ENCODE peak calls at places on chromosomes 16 and 17, in four cellular contexts. J is heart left ventricle; X is CD8-positive, alpha-beta T cell; B is endothelial cell of umbilical vein. M is an unnamed sample. For H3K9me3, the result is how much of the 10 kb centered on the place peaks cover.

GRCh38 chr17:37824534-37825485 is 80.0 kb upstream of the HNF1B start:
- DNase-seq in J (no peak), X (no peak), B (peak), M (no peak)

GRCh38 chr16:90083139-90083538 is 6.0 kb upstream of the PRDM7 start:
- DNase-seq in J (no peak), X (no peak), B (no peak), M (no peak)

GRCh38 chr17:35449371-35449931 is 885 bp upstream of the SLFN13 start:
- DNase-seq in J (peak), X (peak), B (no peak), M (no peak)

GRCh38 chr17:45267436-45268055 is 5.7 kb upstream of the SPATA32 start:
- DNase-seq in J (no peak), X (no peak), B (no peak), M (no peak)

GRCh38 chr16:81987706-81988105 is 23.6 kb downstream of the SDR42E1 start:
- DNase-seq in J (no peak), X (no peak), B (no peak), M (no peak)

GRCh38 chr17:16973760-16974540 is 2.0 kb upstream of the TNFRSF13B start:
- DNase-seq in J (no peak), X (no peak), B (no peak), M (no peak)

GRCh38 chr16:4450921-4451619 is 23.4 kb downstream of the NMRAL1 start:
- DNase-seq in J (no peak), X (no peak), B (no peak), M (no peak)

GRCh38 chr17:79831367-79832210 is 7.7 kb downstream of the CBX4 start:
- DNase-seq in J (peak), X (no peak), B (no peak), M (no peak)

GRCh38 chr17:40366861-40367518 is 2.5 kb upstream of the GJD3 start:
- DNase-seq in J (no peak), X (no peak), B (no peak), M (no peak)

GRCh38 chr16:85704011-85704410 is 15.3 kb upstream of the GINS2 start:
- DNase-seq in J (no peak), X (no peak), B (no peak), M (no peak)

GRCh38 chr16:67613808-67614207 is 31.1 kb upstream of the CARMIL2 start:
- DNase-seq in J (no peak), X (no peak), B (no peak), M (no peak)

GRCh38 chr16:10675221-10675620 is 19.5 kb downstream of the TEKT5 start:
- DNase-seq in J (no peak), X (no peak), B (no peak), M (no peak)

GRCh38 chr17:29840884-29841283 is 89.1 kb downstream of the SSH2 start:
- DNase-seq in J (no peak), X (no peak), B (peak), M (no peak)

GRCh38 chr17:76260220-76260619 is 4.9 kb upstream of the UBALD2 start:
- DNase-seq in J (no peak), X (no peak), B (no peak), M (no peak)

GRCh38 chr16:85557083-85557975 is 55.8 kb upstream of the GSE1 start:
- DNase-seq in J (no peak), X (peak), B (no peak), M (no peak)

GRCh38 chr16:66130296-66130910 is 236.1 kb upstream of the CDH5 start:
- DNase-seq in J (no peak), X (no peak), B (no peak), M (no peak)

GRCh38 chr16:19967561-19967960 is 82.9 kb upstream of the GPRC5B start:
- DNase-seq in J (no peak), X (no peak), B (no peak), M (no peak)

GRCh38 chr17:9571201-9571600 is 4.4 kb downstream of the STX8 start:
- DNase-seq in J (no peak), X (no peak), B (no peak), M (no peak)

GRCh38 chr16:54355251-54355650 is 68.7 kb upstream of the IRX3 start:
- DNase-seq in J (no peak), X (no peak), B (no peak), M (no peak)

GRCh38 chr16:31913668-31914067 is 40.1 kb downstream of the ZNF267 start:
- DNase-seq in J (no peak), X (no peak), B (no peak), M (no peak)
- H3K9me3 ChIP-seq in J (half or more), X (half or more), B (under half), M (half or more)

DNA sequence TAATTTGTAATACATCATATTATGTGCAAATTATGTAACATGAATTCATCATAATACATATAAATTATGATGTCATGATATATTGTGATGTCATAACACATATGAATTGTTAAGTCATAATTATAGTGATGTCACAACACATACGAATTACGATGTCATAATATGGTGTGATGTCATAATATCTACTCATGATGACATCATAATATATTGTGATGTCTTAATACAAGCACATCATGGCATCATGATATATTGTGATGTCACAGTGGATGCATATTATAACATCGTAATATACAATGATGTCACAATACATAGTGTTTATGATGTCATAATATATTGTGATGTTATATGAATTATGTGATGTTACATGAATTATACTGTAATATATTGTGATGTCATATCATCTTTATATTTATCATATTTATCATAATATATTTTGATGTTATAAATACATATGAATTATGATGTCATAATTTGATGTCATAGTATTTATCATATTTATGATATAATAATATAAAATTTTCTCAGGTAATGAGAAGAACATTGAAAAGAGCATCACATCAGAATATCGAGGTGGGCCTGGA is 1793.0 kb downstream of the TP53TG3F start:
- DNase-seq in J (no peak), X (no peak), B (peak), M (no peak)
- H3K9me3 ChIP-seq in J (under half), X (under half), B (under half), M (under half)

DNA sequence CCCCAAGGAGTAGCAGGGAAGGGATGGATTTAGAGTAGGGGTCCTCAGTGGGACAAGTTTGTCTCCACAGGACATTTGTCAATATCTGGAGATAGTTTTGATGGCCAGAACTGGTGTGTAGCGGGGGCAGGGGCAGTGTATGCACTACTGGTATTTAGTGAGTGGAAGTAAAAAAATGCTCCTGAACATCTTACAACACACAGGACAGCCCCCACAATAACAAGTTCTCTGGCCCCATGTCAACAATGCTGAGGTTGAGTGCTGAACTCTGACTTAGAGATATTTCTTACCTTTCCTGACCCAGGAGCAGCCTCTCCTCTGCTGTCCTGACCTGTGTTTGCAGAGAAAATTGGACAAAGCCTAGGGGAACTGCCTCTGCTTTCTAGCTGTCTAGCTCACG is 365.8 kb downstream of the HAPSTR1 start:
- DNase-seq in J (no peak), X (no peak), B (no peak), M (no peak)
- H3K9me3 ChIP-seq in J (under half), X (under half), B (under half), M (under half)

GRCh38 chr16:31916056-31916488 is 42.5 kb downstream of the ZNF267 start:
- DNase-seq in J (no peak), X (no peak), B (no peak), M (no peak)
- H3K9me3 ChIP-seq in J (half or more), X (half or more), B (under half), M (half or more)

GRCh38 chr16:30678586-30678970 is 20.3 kb downstream of the FBRS start:
- DNase-seq in J (no peak), X (no peak), B (no peak), M (no peak)

GRCh38 chr16:30675133-30675532 is 16.9 kb downstream of the FBRS start:
- DNase-seq in J (no peak), X (no peak), B (no peak), M (no peak)

GRCh38 chr16:30680326-30680725 is 18.6 kb upstream of the SRCAP start:
- DNase-seq in J (no peak), X (no peak), B (no peak), M (no peak)

GRCh38 chr16:30677931-30678585 is 19.8 kb downstream of the FBRS start:
- DNase-seq in J (no peak), X (no peak), B (no peak), M (no peak)
- H3K9me3 ChIP-seq in J (under half), X (under half), B (under half), M (under half)

M was measured in T-helper 17 cell.